ENCODE peak calls at places on chromosomes 1 and 21, in eight cellular contexts. J is suprapubic skin; O is PC-3; B is neuronal stem cell; W is CD8-positive, alpha-beta T cell; F is tibial nerve; U is A549; R is endodermal cell. H is an unnamed sample. For H3K4me1, the result is how much of the 10 kb centered on the place peaks cover.

GRCh38 chr1:89739013-89739843 is 81.6 kb upstream of the LRRC8D start:
- DNase-seq in J (no peak), O (no peak), B (no peak), W (no peak), F (no peak), U (no peak), R (no peak), H (no peak)

GRCh38 chr1:9626201-9626608 is 25.3 kb upstream of the PIK3CD start:
- DNase-seq in J (no peak), O (no peak), B (no peak), W (peak), F (no peak), U (no peak), R (no peak), H (no peak)

GRCh38 chr1:221190249-221190648 is 311.0 kb downstream of the HLX start:
- DNase-seq in J (no peak), O (no peak), B (no peak), W (no peak), F (no peak), U (no peak), R (no peak), H (no peak)

GRCh38 chr1:26771643-26772321 is 16.0 kb upstream of the PIGV start:
- DNase-seq in J (no peak), O (peak), B (no peak), W (no peak), F (no peak), U (peak), R (no peak), H (no peak)

GRCh38 chr21:41504030-41504429 is 3.9 kb downstream of the TMPRSS2 start:
- DNase-seq in J (no peak), O (no peak), B (no peak), W (no peak), F (no peak), U (no peak), R (no peak), H (no peak)

GRCh38 chr1:230301820-230302219 is 124.3 kb downstream of the PGBD5 start:
- DNase-seq in J (no peak), O (no peak), B (no peak), W (no peak), F (no peak), U (no peak), R (no peak), H (no peak)

GRCh38 chr1:69911301-69911801 is 294.0 kb downstream of the LRRC40 start:
- DNase-seq in J (no peak), O (peak), B (no peak), W (no peak), F (no peak), U (no peak), R (no peak), H (no peak)

GRCh38 chr1:113415256-113416189 is 25.2 kb downstream of the MAGI3 start:
- DNase-seq in J (no peak), O (no peak), B (no peak), W (no peak), F (no peak), U (no peak), R (no peak), H (no peak)

GRCh38 chr21:33541105-33541711 is 709 bp downstream of the GART start:
- DNase-seq in J (no peak), O (peak), B (no peak), W (no peak), F (no peak), U (no peak), R (peak), H (peak)

GRCh38 chr1:32685498-32685897 is 17.1 kb downstream of the SYNC start:
- DNase-seq in J (peak), O (no peak), B (no peak), W (no peak), F (no peak), U (no peak), R (no peak), H (no peak)

GRCh38 chr1:38006008-38006828 is 904 bp upstream of the FHL3 start:
- DNase-seq in J (no peak), O (no peak), B (no peak), W (no peak), F (no peak), U (no peak), R (no peak), H (no peak)

GRCh38 chr1:212301570-212301969 is 16.4 kb downstream of the PPP2R5A start:
- DNase-seq in J (no peak), O (no peak), B (no peak), W (no peak), F (no peak), U (no peak), R (no peak), H (no peak)

GRCh38 chr1:117059334-117059677 is 820 bp upstream of the TTF2 start:
- DNase-seq in J (no peak), O (peak), B (no peak), W (peak), F (peak), U (peak), R (no peak), H (peak)

GRCh38 chr1:57934745-57935144 is 510.9 kb upstream of the DAB1 start:
- DNase-seq in J (no peak), O (no peak), B (no peak), W (no peak), F (no peak), U (no peak), R (no peak), H (no peak)

GRCh38 chr1:192609110-192610079 is 26.6 kb upstream of the RGS13 start:
- DNase-seq in J (peak), O (no peak), B (no peak), W (peak), F (peak), U (no peak), R (no peak), H (peak)

GRCh38 chr1:56585985-56586384 is 6.6 kb upstream of the PLPP3 start:
- DNase-seq in J (no peak), O (no peak), B (no peak), W (no peak), F (no peak), U (no peak), R (no peak), H (no peak)

GRCh38 chr1:44672254-44672955 is 1.9 kb downstream of the TMEM53 start:
- DNase-seq in J (no peak), O (peak), B (no peak), W (no peak), F (no peak), U (no peak), R (peak), H (no peak)

GRCh38 chr1:245099401-245099800 is 55.4 kb upstream of the KIF26B start:
- DNase-seq in J (no peak), O (no peak), B (no peak), W (no peak), F (no peak), U (no peak), R (no peak), H (no peak)

GRCh38 chr1:174659823-174660222 is 212.1 kb downstream of the GPR52 start:
- DNase-seq in J (no peak), O (peak), B (no peak), W (no peak), F (no peak), U (no peak), R (no peak), H (no peak)

GRCh38 chr1:224512600-224513151 is 78.1 kb upstream of the WDR26 start:
- DNase-seq in J (no peak), O (no peak), B (no peak), W (no peak), F (no peak), U (no peak), R (no peak), H (no peak)

GRCh38 chr1:237033061-237033460 is 8.9 kb upstream of the RYR2 start:
- DNase-seq in J (no peak), O (no peak), B (no peak), W (no peak), F (no peak), U (no peak), R (no peak), H (no peak)

GRCh38 chr21:32346951-32347350 is 45.9 kb downstream of the URB1 start:
- DNase-seq in J (no peak), O (no peak), B (no peak), W (no peak), F (no peak), U (no peak), R (no peak), H (no peak)

GRCh38 chr1:87335175-87335992 is 6.7 kb downstream of the LMO4 start:
- DNase-seq in J (peak), O (peak), B (no peak), W (peak), F (no peak), U (peak), R (peak), H (peak)

GRCh38 chr1:2276803-2277580 is 48.9 kb downstream of the SKI start:
- DNase-seq in J (no peak), O (no peak), B (no peak), W (no peak), F (no peak), U (no peak), R (no peak), H (peak)

GRCh38 chr21:35217504-35218060 is 168.5 kb upstream of the RUNX1 start:
- DNase-seq in J (no peak), O (peak), B (no peak), W (no peak), F (no peak), U (peak), R (peak), H (no peak)

GRCh38 chr1:205298191-205298994 is 23.2 kb downstream of the NUAK2 start:
- DNase-seq in J (no peak), O (peak), B (no peak), W (no peak), F (no peak), U (peak), R (peak), H (no peak)
- H3K27ac ChIP-seq in J (no peak), O (peak), B (peak), W (no peak), F (no peak), U (peak), R (peak), H (no peak)

GRCh38 chr1:155134322-155134721 is 1.3 kb upstream of the SLC50A1 start:
- DNase-seq in J (no peak), O (peak), B (no peak), W (no peak), F (no peak), U (no peak), R (no peak), H (no peak)
- H3K4me3 ChIP-seq in J (peak), O (peak), B (peak), W (no peak), F (no peak), U (peak), R (peak), H (no peak)

GRCh38 chr1:231396643-231397042 is 25.4 kb downstream of the EGLN1 start:
- DNase-seq in J (no peak), O (peak), B (no peak), W (no peak), F (no peak), U (no peak), R (no peak), H (no peak)
- H3K4me1 ChIP-seq in J (under half), O (under half), B (under half), W (under half), F (under half), U (half or more), R (under half), H (under half)

GRCh38 chr1:85611856-85612255 is 31.3 kb downstream of the CCN1 start:
- DNase-seq in J (peak), O (peak), B (no peak), W (no peak), F (peak), U (peak), R (no peak), H (no peak)
- H3K27ac ChIP-seq in J (peak), O (peak), B (no peak), W (no peak), F (peak), U (peak), R (no peak), H (peak)

GRCh38 chr1:118333601-118334241 is 148.7 kb upstream of the SPAG17 start:
- DNase-seq in J (no peak), O (no peak), B (no peak), W (no peak), F (no peak), U (no peak), R (peak), H (no peak)

GRCh38 chr1:118337346-118337745 is 152.3 kb upstream of the SPAG17 start:
- DNase-seq in J (no peak), O (peak), B (no peak), W (no peak), F (no peak), U (no peak), R (no peak), H (no peak)

GRCh38 chr1:118338991-118339390 is 154.0 kb upstream of the SPAG17 start:
- DNase-seq in J (no peak), O (no peak), B (no peak), W (no peak), F (no peak), U (no peak), R (no peak), H (peak)

GRCh38 chr1:118339431-118340146 is 154.6 kb upstream of the SPAG17 start:
- DNase-seq in J (no peak), O (peak), B (no peak), W (no peak), F (no peak), U (no peak), R (no peak), H (no peak)

DNA sequence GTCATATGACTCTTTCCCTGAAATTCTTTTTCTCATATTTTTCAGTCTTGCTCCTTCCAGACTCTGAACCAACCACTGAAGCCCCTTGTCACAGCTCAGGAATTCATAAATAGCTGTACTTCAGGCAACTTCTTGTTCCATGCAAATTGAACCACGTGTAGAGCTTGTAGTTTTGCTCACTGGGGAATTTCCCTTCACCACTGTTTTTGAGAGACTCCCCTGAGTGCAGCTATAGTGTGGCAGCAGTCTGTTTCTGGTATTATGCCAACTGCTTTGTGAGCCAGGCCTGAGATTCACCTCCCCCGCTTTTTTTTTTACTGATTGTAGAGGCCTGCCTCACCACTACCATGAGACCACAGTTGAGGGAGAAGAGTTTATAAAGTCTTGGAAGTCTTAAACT is 150.3 kb upstream of the SPAG17 start:
- DNase-seq in J (no peak), O (no peak), B (no peak), W (no peak), F (no peak), U (no peak), R (no peak), H (no peak)
- H3K4me3 ChIP-seq in J (no peak), O (no peak), B (no peak), W (no peak), F (no peak), U (no peak), R (no peak), H (no peak)